ENCODE peak calls at places on chromosomes 4 and X, in four cellular contexts. W is fibroblast of lung, U is thoracic aorta, B is Calu3. M is an unnamed sample.

GRCh38 chr4:73855406-73855805 is 2.3 kb downstream of the PF4V1 start:
- DNase-seq in W (no peak), U (no peak), B (no peak), M (no peak)

GRCh38 chr4:155530857-155531256 is 135.8 kb upstream of the GUCY1A1 start:
- DNase-seq in W (no peak), U (no peak), B (peak; percentile 28), M (no peak)

GRCh38 chr4:80268936-80269335 is 2.5 kb downstream of the FGF5 start:
- DNase-seq in W (peak; percentile 39), U (no peak), B (no peak), M (no peak)

GRCh38 chr4:17816142-17816541 is 5.4 kb downstream of the NCAPG start:
- DNase-seq in W (no peak), U (no peak), B (no peak), M (no peak)

GRCh38 chr4:142092941-142093340 is 456.6 kb downstream of the IL15 start:
- DNase-seq in W (no peak), U (no peak), B (no peak), M (peak; percentile 31)

GRCh38 chrX:36431819-36432218 is 512.3 kb downstream of the CFAP47 start:
- DNase-seq in W (peak; percentile 62), U (no peak), B (no peak), M (peak; percentile 18)

GRCh38 chr4:24646777-24647460 is 62.6 kb upstream of the DHX15 start:
- DNase-seq in W (peak; percentile 28), U (no peak), B (no peak), M (peak; percentile 53)

GRCh38 chr4:103018391-103019318 is 850 bp downstream of the SLC9B1 start:
- DNase-seq in W (peak; percentile 59), U (no peak), B (peak; percentile 1), M (no peak)

GRCh38 chrX:118773782-118774181 is 46.4 kb downstream of the IL13RA1 start:
- DNase-seq in W (no peak), U (no peak), B (peak; percentile 45), M (peak; percentile 2)

GRCh38 chrX:3815896-3816664 is 102.6 kb upstream of the PRKX start:
- DNase-seq in W (peak; percentile 23), U (no peak), B (peak; percentile 59), M (peak; percentile 46)

GRCh38 chrX:134810211-134810610 is 151.9 kb upstream of the PLAC1 start:
- DNase-seq in W (no peak), U (no peak), B (no peak), M (no peak)

GRCh38 chr4:168693750-168694470 is 197.1 kb downstream of the PALLD start:
- DNase-seq in W (no peak), U (no peak), B (no peak), M (no peak)

GRCh38 chr4:62193726-62194125 is 993.6 kb downstream of the ADGRL3 start:
- DNase-seq in W (no peak), U (no peak), B (no peak), M (no peak)

GRCh38 chr4:140626982-140627381 is 58.2 kb upstream of the UCP1 start:
- DNase-seq in W (peak; percentile 17), U (no peak), B (no peak), M (peak; percentile 25)
- TF ChIP-seq CTCF in W (peak; percentile 7), U (no peak), B (no peak), M (no peak)

GRCh38 chrX:53831662-53832635 is 145.4 kb upstream of the HUWE1 start:
- DNase-seq in W (peak; percentile 21), U (no peak), B (peak; percentile 65), M (peak; percentile 66)
- TF ChIP-seq CTCF in W (peak; percentile 23), U (no peak), B (peak; percentile 34), M (peak; percentile 64)

GRCh38 chrX:74534569-74535038 is 79.8 kb downstream of the RLIM start:
- DNase-seq in W (peak; percentile 6), U (no peak), B (no peak), M (peak; percentile 26)

GRCh38 chrX:74535633-74536141 is 78.7 kb downstream of the RLIM start:
- DNase-seq in W (peak; percentile 61), U (peak; percentile 28), B (peak; percentile 26), M (peak; percentile 61)

GRCh38 chrX:74536142-74537010 is 78.0 kb downstream of the RLIM start:
- DNase-seq in W (peak; percentile 89), U (peak; percentile 60), B (peak; percentile 52), M (peak; percentile 77)

GRCh38 chrX:74537011-74537390 is 77.4 kb downstream of the RLIM start:
- DNase-seq in W (peak; percentile 47), U (no peak), B (no peak), M (no peak)

GRCh38 chrX:74535211-74535621 is 79.2 kb downstream of the RLIM start:
- DNase-seq in W (peak; percentile 77), U (no peak), B (no peak), M (peak; percentile 59)
- TF ChIP-seq CTCF in W (peak; percentile 53), U (no peak), B (no peak), M (peak; percentile 22)

GRCh38 chr4:33425916-33426315 is 2705.7 kb downstream of the PCDH7 start:
- DNase-seq in W (no peak), U (no peak), B (no peak), M (no peak)

DNA sequence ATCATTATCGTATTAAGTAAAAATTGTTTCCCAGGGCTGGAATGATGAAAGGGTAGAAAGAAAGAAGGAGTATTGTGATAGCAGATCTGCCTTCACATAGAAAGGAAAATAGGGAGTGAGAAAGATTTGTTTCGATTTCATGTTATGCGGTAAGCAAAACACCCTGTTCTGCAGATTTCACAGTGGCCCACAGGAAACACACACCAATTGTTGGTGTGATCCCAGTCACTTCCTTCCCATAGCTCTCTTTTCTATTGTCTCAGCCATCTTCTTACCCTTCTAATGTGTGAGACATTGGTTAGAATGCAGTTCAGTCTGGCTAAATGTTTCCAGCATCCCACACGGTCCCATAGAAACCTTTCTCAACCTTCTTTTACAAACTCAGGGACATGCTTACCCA is 2709.8 kb downstream of the PCDH7 start:
- DNase-seq in W (no peak), U (no peak), B (no peak), M (no peak)
- TF ChIP-seq CTCF in W (no peak), U (no peak), B (no peak), M (no peak)